ENCODE peak calls at places on chromosome 12, in eight cellular contexts. I is HEK293T; H is stimulated activated CD8-positive, alpha-beta memory T cell treated with anti-CD3 and anti-CD28 coated beads, Interleukin-7, amount 100 ng/mL, for 24 hours; R is ureter; D is NCI-H1436; M is endothelial cell of umbilical vein; W is activated CD8-positive, alpha-beta T cell treated with anti-CD3 and anti-CD28 coated beads, Interleukin-2, amount 10 ng/mL, durations not matched to agents 7 days and 5 days; T is T-helper 9 cell. C is an unnamed sample.

GRCh38 chr12:67747869-67748760 is 99.6 kb downstream of the DYRK2 start:
- DNase-seq in H (no peak), R (no peak), M (no peak), W (no peak), D (no peak), T (no peak), I (no peak), C (no peak)

GRCh38 chr12:95214466-95214865 is 2.8 kb downstream of the FGD6 start:
- DNase-seq in T (no peak), R (no peak), D (no peak), W (no peak), H (no peak), I (no peak), M (peak), C (no peak)

GRCh38 chr12:86254399-86255107 is 1.6 kb downstream of the MGAT4C start:
- DNase-seq in D (no peak), I (no peak), M (no peak), W (no peak), R (no peak), T (no peak), H (no peak), C (no peak)

GRCh38 chr12:33223956-33224355 is 215.7 kb downstream of the SYT10 start:
- DNase-seq in D (no peak), M (no peak), R (peak), T (no peak), I (no peak), W (no peak), H (no peak), C (no peak)

GRCh38 chr12:119667577-119668314 is at the start of gene PRKAB1:
- DNase-seq in H (peak), M (peak), T (peak), D (peak), I (peak), R (peak), W (peak), C (peak)

GRCh38 chr12:95402096-95402495 is 71.9 kb upstream of the METAP2 start:
- DNase-seq in H (no peak), I (no peak), M (no peak), T (no peak), D (no peak), R (no peak), W (no peak), C (no peak)

GRCh38 chr12:119036878-119037493 is 55.6 kb downstream of the SRRM4 start:
- DNase-seq in T (no peak), H (no peak), W (peak), M (no peak), R (no peak), I (peak), D (peak), C (peak)

GRCh38 chr12:75909714-75910451 is 121.7 kb downstream of the PHLDA1 start:
- DNase-seq in H (no peak), I (no peak), M (no peak), R (no peak), W (no peak), T (no peak), D (no peak), C (no peak)

GRCh38 chr12:108825205-108825950 is 32.0 kb downstream of the SSH1 start:
- DNase-seq in H (no peak), D (no peak), T (no peak), I (no peak), R (no peak), M (no peak), W (no peak), C (no peak)

GRCh38 chr12:57173089-57173488 is 25.7 kb upstream of the LRP1-AS start:
- DNase-seq in R (no peak), H (no peak), T (no peak), W (no peak), I (peak), D (no peak), M (peak), C (no peak)

GRCh38 chr12:77343291-77343690 is 277.9 kb upstream of the E2F7 start:
- DNase-seq in W (no peak), I (no peak), H (no peak), T (no peak), D (no peak), M (no peak), R (no peak), C (no peak)

GRCh38 chr12:18895540-18895939 is 157.6 kb downstream of the CAPZA3 start:
- DNase-seq in H (no peak), T (no peak), M (no peak), D (no peak), R (no peak), W (no peak), I (no peak), C (no peak)

GRCh38 chr12:42097971-42098370 is 46.7 kb downstream of the GXYLT1 start:
- DNase-seq in H (no peak), W (peak), T (no peak), M (peak), D (no peak), R (no peak), I (no peak), C (no peak)

GRCh38 chr12:52246720-52247621 is 13.9 kb downstream of the KRT7 start:
- DNase-seq in D (peak), H (no peak), W (no peak), R (no peak), T (no peak), I (no peak), M (no peak), C (no peak)

GRCh38 chr12:2672863-2673262 is 121.9 kb upstream of the FKBP4 start:
- DNase-seq in I (no peak), T (no peak), D (no peak), H (no peak), R (no peak), W (no peak), M (no peak), C (no peak)

GRCh38 chr12:25256005-25256404 is 5.3 kb upstream of the KRAS start:
- DNase-seq in D (no peak), T (no peak), H (no peak), W (no peak), R (no peak), M (no peak), I (no peak), C (no peak)

GRCh38 chr12:96403870-96404269 is 3.6 kb upstream of the CDK17 start:
- DNase-seq in D (no peak), M (no peak), I (no peak), R (no peak), H (no peak), T (no peak), W (no peak), C (no peak)

C was measured in Panc1.